ENCODE peak calls at places on chromosome 19, in six cellular contexts. Q, T, J, E, M and D are unnamed samples.

GRCh38 chr19:43533546-43534304 is 737 bp downstream of the ZNF575 start:
- DNase-seq in M (peak), E (peak), J (peak), T (peak), Q (peak), D (peak)

GRCh38 chr19:47376589-47377144 is 27.6 kb downstream of the DHX34 start:
- DNase-seq in M (peak), E (no peak), Q (no peak), J (no peak), T (no peak), D (no peak)

GRCh38 chr19:13987101-13987890 is 18.8 kb downstream of the RFX1 start:
- DNase-seq in Q (peak), J (no peak), T (no peak), M (peak), E (no peak), D (no peak)

GRCh38 chr19:15299568-15300409 is 32.5 kb downstream of the BRD4 start:
- DNase-seq in M (no peak), Q (no peak), J (peak), E (no peak), T (no peak), D (peak)

GRCh38 chr19:2758601-2759313 is 18.9 kb upstream of the SLC39A3 start:
- DNase-seq in Q (no peak), E (no peak), M (no peak), T (no peak), J (no peak), D (no peak)

GRCh38 chr19:18418034-18418724 is 1.0 kb upstream of the SSBP4 start:
- DNase-seq in E (peak), J (no peak), Q (peak), M (no peak), T (no peak), D (no peak)

GRCh38 chr19:35753634-35754364 is 3.0 kb downstream of the HSPB6 start:
- DNase-seq in Q (no peak), E (no peak), T (no peak), J (no peak), M (no peak), D (no peak)

GRCh38 chr19:5128251-5128931 is 159.5 kb downstream of the KDM4B start:
- DNase-seq in T (peak), Q (no peak), E (no peak), J (no peak), M (no peak), D (peak)

GRCh38 chr19:11361037-11361770 is 6.0 kb downstream of the PLPPR2 start:
- DNase-seq in J (no peak), M (no peak), T (peak), E (no peak), Q (no peak), D (no peak)

GRCh38 chr19:52748336-52748950 is 13.6 kb upstream of the ZNF611 start:
- DNase-seq in T (no peak), Q (no peak), E (no peak), M (no peak), J (no peak), D (peak)

GRCh38 chr19:10353793-10354391 is 14.5 kb upstream of the ICAM3 start:
- DNase-seq in J (no peak), E (peak), M (no peak), Q (no peak), T (peak), D (peak)

GRCh38 chr19:33375760-33376159 is 2.3 kb downstream of the CEBPG start:
- DNase-seq in T (no peak), J (no peak), E (no peak), Q (no peak), M (no peak), D (peak)

GRCh38 chr19:6423499-6424189 is 967 bp downstream of the KHSRP start:
- DNase-seq in E (peak), M (no peak), J (no peak), T (peak), Q (no peak), D (peak)

GRCh38 chr19:27822336-27822735 is 1390.6 kb downstream of the UQCRFS1 start:
- DNase-seq in E (no peak), Q (no peak), J (no peak), M (no peak), T (no peak), D (no peak)

GRCh38 chr19:18660051-18660910 is 23.2 kb upstream of the CRTC1 start:
- DNase-seq in Q (peak), T (no peak), M (no peak), J (no peak), E (no peak), D (peak)

GRCh38 chr19:52778811-52779210 is 7.8 kb downstream of the ZNF600 start:
- DNase-seq in T (no peak), Q (no peak), J (no peak), E (peak), M (no peak), D (no peak)

GRCh38 chr19:10191347-10191746 is 3.4 kb downstream of the DNMT1 start:
- DNase-seq in Q (no peak), M (no peak), J (peak), E (no peak), T (no peak), D (peak)

GRCh38 chr19:28136796-28137195 is 1076.2 kb downstream of the UQCRFS1 start:
- DNase-seq in Q (no peak), T (no peak), J (no peak), E (no peak), M (no peak), D (no peak)

GRCh38 chr19:31372245-31372781 is 23.1 kb upstream of the TSHZ3 start:
- DNase-seq in J (no peak), M (no peak), Q (no peak), T (no peak), E (no peak), D (no peak)

GRCh38 chr19:4229179-4229931 is at the start of gene EBI3:
- DNase-seq in M (no peak), T (peak), Q (no peak), J (no peak), E (peak), D (peak)

GRCh38 chr19:15107056-15108010 is at the start of gene SYDE1:
- DNase-seq in T (peak), E (no peak), J (peak), M (no peak), Q (no peak), D (peak)

GRCh38 chr19:34325181-34325580 is 39.8 kb upstream of the GPI start:
- DNase-seq in J (no peak), T (no peak), M (no peak), Q (no peak), E (no peak), D (no peak)